ENCODE peak calls at places on chromosomes 11 and 22, in nine cellular contexts. B is PC-3, W is hepatocyte, D is MM.1S, I is neural progenitor cell, H is HCT116, L is GM23338, Q is SK-N-SH, X is OCI-LY7. P is an unnamed sample.
A peak's percentile ranks its signal among the peaks of the same experiment; 100 is the strongest.

GRCh38 chr22:47259990-47260389 is 497.5 kb downstream of the TBC1D22A start:
- DNase-seq in B (peak; percentile 10), D (peak; percentile 9), Q (no peak), I (no peak), L (no peak), W (no peak), X (peak; percentile 2), H (no peak), P (no peak)

GRCh38 chr11:87143663-87144062 is 105.9 kb downstream of the TMEM135 start:
- DNase-seq in H (no peak), D (no peak), B (no peak), X (no peak), W (no peak), Q (no peak), I (no peak), L (no peak), P (no peak)

GRCh38 chr22:45179276-45180049 is 15.7 kb downstream of the NUP50 start:
- DNase-seq in X (no peak), B (no peak), Q (no peak), L (no peak), D (no peak), H (no peak), I (no peak), W (no peak), P (no peak)

GRCh38 chr11:75924966-75925784 is 110.2 kb downstream of the UVRAG start:
- DNase-seq in L (no peak), I (peak; percentile 42), Q (no peak), H (no peak), X (no peak), B (peak; percentile 52), W (no peak), D (no peak), P (peak; percentile 73)

GRCh38 chr11:120798854-120799253 is 225.0 kb upstream of the TBCEL start:
- DNase-seq in D (no peak), B (no peak), Q (no peak), X (peak; percentile 9), H (no peak), W (no peak), L (peak; percentile 21), I (peak; percentile 49), P (no peak)

GRCh38 chr11:2892215-2893020 is 6.8 kb upstream of the CDKN1C start:
- DNase-seq in W (peak; percentile 61), L (peak; percentile 88), B (peak; percentile 59), H (no peak), Q (peak; percentile 92), X (peak; percentile 71), I (peak; percentile 84), D (peak; percentile 53), P (peak; percentile 55)

GRCh38 chr22:35632902-35633301 is 15.3 kb upstream of the APOL6 start:
- DNase-seq in X (no peak), B (no peak), D (no peak), H (no peak), W (no peak), L (no peak), I (no peak), Q (no peak), P (no peak)

GRCh38 chr11:104784684-104785460 is 113.4 kb downstream of the CASP12 start:
- DNase-seq in H (no peak), B (peak; percentile 43), X (no peak), W (no peak), D (no peak), L (no peak), Q (no peak), I (no peak), P (peak; percentile 1)

GRCh38 chr11:105489431-105489830 is 120.4 kb upstream of the GRIA4 start:
- DNase-seq in X (no peak), L (no peak), I (peak; percentile 76), D (no peak), B (no peak), W (peak; percentile 18), Q (no peak), H (no peak), P (peak; percentile 2)

GRCh38 chr22:32646476-32646875 is 155.0 kb upstream of the TIMP3 start:
- DNase-seq in D (no peak), Q (no peak), W (no peak), L (no peak), I (no peak), X (no peak), H (no peak), B (no peak), P (no peak)

GRCh38 chr11:70314730-70315129 is 44.2 kb downstream of the PPFIA1 start:
- DNase-seq in W (no peak), H (no peak), X (peak; percentile 5), D (no peak), I (no peak), L (no peak), Q (no peak), B (no peak), P (no peak)

GRCh38 chr11:58023435-58023931 is at the start of gene OR9Q1:
- DNase-seq in B (no peak), X (no peak), H (no peak), W (no peak), L (no peak), I (no peak), Q (no peak), D (no peak), P (no peak)

GRCh38 chr11:17986007-17986710 is 26.7 kb downstream of the SERGEF start:
- DNase-seq in D (no peak), L (no peak), X (no peak), H (peak; percentile 15), I (no peak), Q (no peak), W (peak; percentile 27), B (peak; percentile 76), P (peak; percentile 94)
- TF ChIP-seq EZH2phosphoT487 in D (no peak), L (no peak), X (no peak), H (no peak), I (no peak), Q (no peak), W (no peak), B (no peak), P (no peak)

GRCh38 chr11:62127941-62128770 is 4.3 kb downstream of the INCENP start:
- DNase-seq in L (no peak), D (no peak), I (no peak), Q (no peak), H (no peak), B (no peak), W (no peak), X (no peak), P (no peak)
- H4K20me1 ChIP-seq in L (peaks cover 43% of the 10 kb centered on the region), D (no peaks in the 10 kb centered on the region), I (peaks cover 86% of the 10 kb centered on the region), Q (peaks cover 36% of the 10 kb centered on the region), H (no peaks in the 10 kb centered on the region), B (peaks cover 65% of the 10 kb centered on the region), W (no peaks in the 10 kb centered on the region), X (peaks cover 37% of the 10 kb centered on the region), P (no peaks in the 10 kb centered on the region)

GRCh38 chr11:34863048-34863447 is 53.1 kb downstream of the APIP start:
- DNase-seq in B (no peak), X (no peak), H (no peak), I (no peak), Q (no peak), W (no peak), L (no peak), D (no peak), P (no peak)
- H3K79me2 ChIP-seq in B (no peaks in the 10 kb centered on the region), X (no peaks in the 10 kb centered on the region), H (no peaks in the 10 kb centered on the region), I (no peaks in the 10 kb centered on the region), Q (no peaks in the 10 kb centered on the region), W (no peaks in the 10 kb centered on the region), L (no peaks in the 10 kb centered on the region), D (no peaks in the 10 kb centered on the region), P (no peaks in the 10 kb centered on the region)

GRCh38 chr11:112652786-112653390 is 308.3 kb upstream of the NCAM1 start:
- DNase-seq in Q (no peak), H (no peak), W (no peak), I (no peak), B (no peak), D (no peak), L (no peak), X (no peak), P (peak; percentile 80)
- TF ChIP-seq EZH2phosphoT487 in Q (no peak), H (no peak), W (no peak), I (no peak), B (no peak), D (no peak), L (no peak), X (no peak), P (no peak)

DNA sequence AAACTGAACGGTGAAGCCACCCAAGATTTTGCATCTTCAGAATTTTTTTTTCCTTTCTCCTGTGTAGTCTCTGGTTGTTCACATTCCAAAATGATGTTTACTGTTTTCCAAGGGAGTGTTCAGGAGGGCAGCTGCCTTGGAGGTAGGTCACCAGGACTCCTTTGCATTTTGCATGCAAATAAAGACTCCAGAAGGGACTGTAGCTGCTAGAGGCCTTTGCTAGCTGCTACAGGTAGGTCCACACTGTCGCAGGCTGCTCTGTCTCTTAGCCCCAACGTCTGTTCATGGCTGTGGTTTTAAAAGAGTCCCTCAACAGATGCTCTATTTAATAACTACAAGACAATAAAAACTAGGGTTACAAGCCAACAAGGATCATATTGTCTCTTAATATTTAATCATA is 11.4 kb downstream of the CTSC start:
- DNase-seq in D (no peak), Q (no peak), B (no peak), H (no peak), L (peak; percentile 48), W (no peak), I (no peak), X (no peak), P (no peak)
- H4K20me1 ChIP-seq in D (no peaks in the 10 kb centered on the region), Q (no peaks in the 10 kb centered on the region), B (peaks cover under 1% of the 10 kb centered on the region), H (no peaks in the 10 kb centered on the region), L (peaks cover 70% of the 10 kb centered on the region), W (no peaks in the 10 kb centered on the region), I (no peaks in the 10 kb centered on the region), X (peaks cover 11% of the 10 kb centered on the region), P (no peaks in the 10 kb centered on the region)

DNA sequence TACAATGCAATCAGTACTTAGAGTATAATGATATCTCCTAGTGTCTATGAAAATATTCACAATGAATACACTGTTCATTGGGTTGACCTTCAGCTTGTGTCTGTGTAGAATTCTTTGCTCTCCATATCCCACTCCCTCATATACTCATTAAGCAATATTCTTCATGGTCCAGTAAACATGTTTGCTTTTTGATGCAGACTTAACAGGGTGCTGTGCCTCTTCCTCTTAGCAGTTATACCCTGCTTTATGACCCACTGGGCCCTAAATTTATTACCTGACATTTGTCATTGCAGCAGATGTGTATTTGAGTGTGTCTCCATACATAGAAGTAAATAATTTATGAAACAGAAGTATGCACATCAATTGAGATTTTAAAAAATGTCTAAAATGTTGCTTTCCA is 352.6 kb upstream of the CCDC179 start:
- DNase-seq in B (no peak), X (no peak), D (no peak), W (no peak), Q (no peak), H (no peak), L (no peak), I (no peak), P (no peak)
- H3K79me2 ChIP-seq in B (no peaks in the 10 kb centered on the region), X (no peaks in the 10 kb centered on the region), D (no peaks in the 10 kb centered on the region), W (no peaks in the 10 kb centered on the region), Q (no peaks in the 10 kb centered on the region), H (no peaks in the 10 kb centered on the region), L (no peaks in the 10 kb centered on the region), I (no peaks in the 10 kb centered on the region), P (no peaks in the 10 kb centered on the region)